ENCODE peak calls at places on chromosomes 12 and 14, in five cellular contexts. X is NCI-H2029 treated with DMSO at 0.1 percent for 48 hours; T is NCI-H748 treated with DMSO at 0.1 percent for 48 hours; D is stimulated activated CD8-positive, alpha-beta memory T cell treated with anti-CD3 and anti-CD28 coated beads, Interleukin-4, amount 100 ng/mL, for 24 hours; R is activated CD4-positive, alpha-beta T cell treated with anti-CD3 and anti-CD28 coated beads for 36 hours. H is an unnamed sample.

GRCh38 chr12:26724309-26724702 is 108.7 kb downstream of the ITPR2 start:
- DNase-seq in X (no peak), T (no peak), D (no peak), R (no peak), H (no peak)

GRCh38 chr12:117596968-117597367 is 235.5 kb upstream of the NOS1 start:
- DNase-seq in X (peak), T (peak), D (no peak), R (no peak), H (no peak)

GRCh38 chr12:108307006-108307405 is 32.1 kb downstream of the CMKLR1 start:
- DNase-seq in X (no peak), T (no peak), D (no peak), R (no peak), H (peak)

GRCh38 chr14:32513571-32514009 is 184.5 kb downstream of the AKAP6 start:
- DNase-seq in X (peak), T (no peak), D (no peak), R (no peak), H (peak)

GRCh38 chr12:15979096-15980091 is 68.3 kb downstream of the DERA start:
- DNase-seq in X (no peak), T (no peak), D (no peak), R (peak), H (peak)

GRCh38 chr12:77947326-77947725 is 116.6 kb downstream of the NAV3 start:
- DNase-seq in X (no peak), T (no peak), D (no peak), R (no peak), H (peak)

GRCh38 chr12:26406391-26406790 is 211.0 kb downstream of the SSPN start:
- DNase-seq in X (no peak), T (no peak), D (no peak), R (no peak), H (no peak)

GRCh38 chr12:82652071-82652470 is 34.6 kb upstream of the TMTC2 start:
- DNase-seq in X (no peak), T (no peak), D (no peak), R (no peak), H (no peak)

GRCh38 chr14:98173291-98173690 is 1098.7 kb downstream of the BCL11B start:
- DNase-seq in X (no peak), T (no peak), D (no peak), R (peak), H (no peak)

GRCh38 chr14:78959674-78960264 is 789.6 kb downstream of the NRXN3 start:
- DNase-seq in X (peak), T (peak), D (peak), R (peak), H (peak)

GRCh38 chr14:75174066-75174465 is 2.3 kb downstream of the TMED10 start:
- DNase-seq in X (no peak), T (no peak), D (no peak), R (no peak), H (no peak)

GRCh38 chr14:68397827-68398226 is 395.0 kb downstream of the ZFP36L1 start:
- DNase-seq in X (no peak), T (no peak), D (no peak), R (no peak), H (peak)

GRCh38 chr14:23864856-23865255 is 88.7 kb upstream of the DHRS4 start:
- DNase-seq in X (no peak), T (no peak), D (no peak), R (no peak), H (no peak)

GRCh38 chr14:72892879-72893635 is 844 bp downstream of the DPF3 start:
- DNase-seq in X (no peak), T (no peak), D (no peak), R (peak), H (peak)

GRCh38 chr14:60734465-60735242 is at the start of gene MNAT1:
- DNase-seq in X (peak), T (peak), D (peak), R (peak), H (peak)

GRCh38 chr14:99899578-99900178 is 106.5 kb downstream of the EML1 start:
- DNase-seq in X (no peak), T (peak), D (no peak), R (no peak), H (peak)

GRCh38 chr12:25236190-25236589 is 14.5 kb downstream of the KRAS start:
- DNase-seq in X (no peak), T (no peak), D (no peak), R (no peak), H (peak)

GRCh38 chr12:52672321-52672933 is 7.8 kb downstream of the KRT1 start:
- DNase-seq in X (no peak), T (no peak), D (no peak), R (no peak), H (peak)

GRCh38 chr12:109767991-109768900 is 54.6 kb downstream of the FAM222A start:
- DNase-seq in X (no peak), T (no peak), D (no peak), R (no peak), H (no peak)

GRCh38 chr12:39792938-39793337 is 173.3 kb upstream of the ABCD2 start:
- DNase-seq in X (no peak), T (no peak), D (no peak), R (no peak), H (no peak)

GRCh38 chr12:117093918-117094630 is 5.1 kb downstream of the TESC start:
- DNase-seq in X (no peak), T (no peak), D (no peak), R (no peak), H (no peak)

GRCh38 chr12:120639771-120640721 is at the start of gene CABP1:
- DNase-seq in X (no peak), T (peak), D (peak), R (peak), H (peak)

GRCh38 chr12:95959107-95959506 is 16.0 kb downstream of the AMDHD1 start:
- DNase-seq in X (no peak), T (peak), D (no peak), R (no peak), H (peak)

H was measured in EH.